ENCODE peak calls at places on chromosomes 6 and 20, in seven cellular contexts. One of them, this sample, is unnamed.

GRCh38 chr6:2733324-2733723 is 17.4 kb downstream of the MYLK4 start:
- DNase-seq in H9: no peak
- DNase-seq in IMR-90: peak
- DNase-seq in H1: no peak
- DNase-seq in mesendoderm: no peak
- DNase-seq in mesenchymal stem cell: no peak
- DNase-seq in neuronal stem cell: no peak
- DNase-seq in this sample: peak

GRCh38 chr6:139164001-139164400 is 29.1 kb downstream of the HECA start:
- DNase-seq in mesenchymal stem cell: no peak
- DNase-seq in H1: no peak
- DNase-seq in H9: no peak
- DNase-seq in IMR-90: no peak
- DNase-seq in mesendoderm: peak
- DNase-seq in neuronal stem cell: no peak
- DNase-seq in this sample: no peak

GRCh38 chr6:87799651-87800050 is 97.6 kb upstream of the AKIRIN2 start:
- DNase-seq in H1: no peak
- DNase-seq in neuronal stem cell: no peak
- DNase-seq in H9: no peak
- DNase-seq in mesenchymal stem cell: no peak
- DNase-seq in mesendoderm: no peak
- DNase-seq in IMR-90: no peak
- DNase-seq in this sample: no peak

GRCh38 chr6:5082487-5083306 is 2.4 kb upstream of the PPP1R3G start:
- DNase-seq in mesenchymal stem cell: peak
- DNase-seq in neuronal stem cell: no peak
- DNase-seq in mesendoderm: peak
- DNase-seq in H9: no peak
- DNase-seq in IMR-90: peak
- DNase-seq in H1: no peak
- DNase-seq in this sample: peak

GRCh38 chr6:17886891-17887290 is 100.5 kb downstream of the KIF13A start:
- DNase-seq in mesendoderm: no peak
- DNase-seq in mesenchymal stem cell: no peak
- DNase-seq in H1: no peak
- DNase-seq in IMR-90: peak
- DNase-seq in H9: no peak
- DNase-seq in neuronal stem cell: no peak
- DNase-seq in this sample: no peak

GRCh38 chr6:43768983-43769525 is 957 bp upstream of the VEGFA start:
- DNase-seq in H9: no peak
- DNase-seq in IMR-90: peak
- DNase-seq in neuronal stem cell: no peak
- DNase-seq in mesenchymal stem cell: no peak
- DNase-seq in H1: no peak
- DNase-seq in mesendoderm: no peak
- DNase-seq in this sample: no peak

GRCh38 chr6:105097288-105097687 is 82.5 kb downstream of the POPDC3 start:
- DNase-seq in mesendoderm: no peak
- DNase-seq in mesenchymal stem cell: no peak
- DNase-seq in IMR-90: no peak
- DNase-seq in neuronal stem cell: no peak
- DNase-seq in H1: no peak
- DNase-seq in H9: no peak
- DNase-seq in this sample: no peak

GRCh38 chr6:136792945-136793289 is 640 bp upstream of the MAP3K5 start:
- DNase-seq in H1: no peak
- DNase-seq in H9: no peak
- DNase-seq in IMR-90: peak
- DNase-seq in mesenchymal stem cell: peak
- DNase-seq in mesendoderm: peak
- DNase-seq in neuronal stem cell: peak
- DNase-seq in this sample: peak

GRCh38 chr6:32668226-32668747 is 1.8 kb upstream of the HLA-DQB1 start:
- DNase-seq in neuronal stem cell: no peak
- DNase-seq in IMR-90: peak
- DNase-seq in H9: peak
- DNase-seq in H1: no peak
- DNase-seq in mesenchymal stem cell: peak
- DNase-seq in mesendoderm: peak
- DNase-seq in this sample: peak

GRCh38 chr6:7267521-7268091 is 45.4 kb downstream of the SSR1 start:
- DNase-seq in H9: no peak
- DNase-seq in mesenchymal stem cell: peak
- DNase-seq in H1: no peak
- DNase-seq in mesendoderm: no peak
- DNase-seq in neuronal stem cell: no peak
- DNase-seq in IMR-90: peak
- DNase-seq in this sample: peak

DNA sequence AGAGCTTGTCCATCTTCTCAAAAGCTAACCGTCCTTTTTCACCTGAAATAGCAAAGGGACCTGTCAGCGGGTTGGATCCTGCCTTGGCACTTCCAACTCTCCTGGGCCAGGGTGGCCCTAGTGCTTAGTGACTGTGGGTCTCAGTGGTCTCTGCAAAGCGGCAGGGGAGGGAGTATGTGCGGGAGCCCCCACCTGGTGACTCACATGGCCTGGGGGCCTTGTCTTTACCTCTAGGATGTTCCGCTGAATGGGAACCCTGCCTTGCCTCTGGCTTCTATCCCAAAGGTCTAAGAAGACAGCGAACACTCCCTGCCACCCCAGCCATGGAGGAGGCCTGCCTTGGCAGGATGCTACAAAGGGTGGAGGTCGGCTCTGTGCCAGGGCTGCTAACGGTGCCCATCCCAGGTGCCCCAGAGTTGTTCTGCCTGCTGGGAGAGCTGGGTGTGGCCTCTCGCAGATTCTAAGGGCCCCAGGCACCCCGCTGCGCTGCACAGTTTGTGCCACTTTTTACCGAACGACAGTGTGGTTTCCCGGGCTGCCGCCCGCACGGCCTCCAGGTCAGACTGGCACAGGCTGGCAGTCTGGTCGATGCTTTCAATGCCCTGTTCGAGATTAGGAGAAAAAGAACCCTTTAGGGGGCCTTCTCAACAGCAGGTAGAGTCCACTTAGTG is 77.2 kb downstream of the PTPN1 start:
- DNase-seq in H9: no peak
- DNase-seq in IMR-90: no peak
- DNase-seq in mesenchymal stem cell: no peak
- DNase-seq in mesendoderm: no peak
- DNase-seq in neuronal stem cell: no peak
- DNase-seq in H1: no peak
- DNase-seq in this sample: peak
- H4K8ac ChIP-seq in H9: no peak
- H4K8ac ChIP-seq in IMR-90: no peak
- H4K8ac ChIP-seq in mesenchymal stem cell: no peak
- H4K8ac ChIP-seq in mesendoderm: no peak
- H4K8ac ChIP-seq in neuronal stem cell: no peak
- H4K8ac ChIP-seq in H1: peak
- H4K8ac ChIP-seq in this sample: no peak

GRCh38 chr6:11486486-11486885 is 51.1 kb upstream of the TMEM170B start:
- DNase-seq in H1: no peak
- DNase-seq in neuronal stem cell: no peak
- DNase-seq in H9: no peak
- DNase-seq in mesenchymal stem cell: no peak
- DNase-seq in mesendoderm: no peak
- DNase-seq in IMR-90: no peak
- DNase-seq in this sample: no peak
- H3K23ac ChIP-seq in H1: no peak
- H3K23ac ChIP-seq in neuronal stem cell: no peak
- H3K23ac ChIP-seq in H9: no peak
- H3K23ac ChIP-seq in mesenchymal stem cell: no peak
- H3K23ac ChIP-seq in mesendoderm: no peak
- H3K23ac ChIP-seq in IMR-90: no peak
- H3K23ac ChIP-seq in this sample: no peak

GRCh38 chr6:167703781-167704180 is 122.9 kb upstream of the AFDN start:
- DNase-seq in neuronal stem cell: no peak
- DNase-seq in mesendoderm: no peak
- DNase-seq in mesenchymal stem cell: no peak
- DNase-seq in H1: no peak
- DNase-seq in H9: peak
- DNase-seq in IMR-90: no peak
- DNase-seq in this sample: no peak

GRCh38 chr6:167702241-167702827 is 124.4 kb upstream of the AFDN start:
- DNase-seq in mesenchymal stem cell: no peak
- DNase-seq in mesendoderm: no peak
- DNase-seq in H1: no peak
- DNase-seq in IMR-90: no peak
- DNase-seq in neuronal stem cell: no peak
- DNase-seq in H9: no peak
- DNase-seq in this sample: no peak

GRCh38 chr6:167705211-167705750 is 121.4 kb upstream of the AFDN start:
- DNase-seq in neuronal stem cell: no peak
- DNase-seq in H1: no peak
- DNase-seq in IMR-90: no peak
- DNase-seq in mesenchymal stem cell: no peak
- DNase-seq in H9: no peak
- DNase-seq in mesendoderm: no peak
- DNase-seq in this sample: no peak

GRCh38 chr6:167703347-167703746 is 123.4 kb upstream of the AFDN start:
- DNase-seq in mesendoderm: no peak
- DNase-seq in mesenchymal stem cell: no peak
- DNase-seq in H1: no peak
- DNase-seq in neuronal stem cell: no peak
- DNase-seq in IMR-90: no peak
- DNase-seq in H9: peak
- DNase-seq in this sample: no peak

GRCh38 chr6:167704396-167704801 is 122.3 kb upstream of the AFDN start:
- DNase-seq in mesendoderm: no peak
- DNase-seq in H9: peak
- DNase-seq in H1: no peak
- DNase-seq in neuronal stem cell: no peak
- DNase-seq in IMR-90: no peak
- DNase-seq in mesenchymal stem cell: no peak
- DNase-seq in this sample: no peak
- H2AK5ac ChIP-seq in mesendoderm: no peak
- H2AK5ac ChIP-seq in H9: no peak
- H2AK5ac ChIP-seq in H1: no peak
- H2AK5ac ChIP-seq in neuronal stem cell: no peak
- H2AK5ac ChIP-seq in IMR-90: no peak
- H2AK5ac ChIP-seq in mesenchymal stem cell: no peak
- H2AK5ac ChIP-seq in this sample: no peak

DNA sequence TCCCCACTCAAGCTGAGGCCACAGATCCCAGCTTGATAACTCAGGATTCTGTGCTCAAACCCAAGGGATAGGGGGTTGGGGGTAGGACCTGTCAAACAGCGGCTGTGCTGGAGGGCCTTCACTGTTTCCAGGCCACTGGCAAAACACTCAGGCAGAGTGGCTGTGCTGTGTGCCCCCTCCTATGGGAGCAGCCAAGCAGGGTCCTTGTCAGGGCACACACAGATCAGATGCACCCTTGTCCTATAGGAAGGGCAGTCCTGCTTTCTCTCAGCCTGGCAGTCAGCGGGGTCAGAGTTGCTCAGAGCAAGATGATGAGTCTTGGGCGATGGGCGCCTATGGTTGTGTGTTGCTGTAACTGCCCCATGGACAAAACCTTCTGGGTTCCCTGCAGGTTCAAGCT is 554.8 kb downstream of the TBC1D32 start:
- DNase-seq in IMR-90: no peak
- DNase-seq in mesendoderm: no peak
- DNase-seq in mesenchymal stem cell: no peak
- DNase-seq in H9: no peak
- DNase-seq in neuronal stem cell: no peak
- DNase-seq in H1: no peak
- DNase-seq in this sample: no peak
- H4K8ac ChIP-seq in IMR-90: no peak
- H4K8ac ChIP-seq in mesendoderm: no peak
- H4K8ac ChIP-seq in mesenchymal stem cell: no peak
- H4K8ac ChIP-seq in H9: no peak
- H4K8ac ChIP-seq in neuronal stem cell: peak
- H4K8ac ChIP-seq in H1: no peak
- H4K8ac ChIP-seq in this sample: no peak

DNA sequence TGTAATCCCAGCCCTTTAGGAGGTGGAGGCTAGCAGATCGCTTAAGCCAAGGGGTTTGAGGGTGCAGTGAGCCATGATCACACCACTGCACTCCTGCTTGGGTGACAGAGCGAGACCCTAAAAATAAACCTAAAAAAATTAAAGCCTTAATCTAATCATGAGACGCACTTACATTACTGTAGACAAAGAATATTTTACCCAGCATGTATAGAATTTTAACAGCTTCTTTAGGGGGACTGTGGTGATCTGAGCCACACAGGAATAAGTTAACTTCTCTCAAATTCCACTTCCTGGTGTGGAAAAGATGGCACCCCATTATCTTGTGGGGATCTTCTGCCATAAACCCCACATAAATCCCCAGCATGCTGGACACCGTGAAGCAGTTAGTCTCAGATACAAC is 2.3 kb upstream of the OOEP start:
- DNase-seq in mesendoderm: no peak
- DNase-seq in neuronal stem cell: no peak
- DNase-seq in mesenchymal stem cell: no peak
- DNase-seq in H1: no peak
- DNase-seq in IMR-90: no peak
- DNase-seq in H9: no peak
- DNase-seq in this sample: no peak
- H3K23ac ChIP-seq in mesendoderm: no peak
- H3K23ac ChIP-seq in neuronal stem cell: no peak
- H3K23ac ChIP-seq in mesenchymal stem cell: no peak
- H3K23ac ChIP-seq in H1: no peak
- H3K23ac ChIP-seq in IMR-90: no peak
- H3K23ac ChIP-seq in H9: no peak
- H3K23ac ChIP-seq in this sample: no peak

GRCh38 chr20:21129861-21130260 is 4.0 kb downstream of the KIZ start:
- DNase-seq in mesendoderm: peak
- DNase-seq in IMR-90: no peak
- DNase-seq in neuronal stem cell: no peak
- DNase-seq in mesenchymal stem cell: no peak
- DNase-seq in H9: no peak
- DNase-seq in H1: no peak
- DNase-seq in this sample: no peak
- H2AK5ac ChIP-seq in mesendoderm: no peak
- H2AK5ac ChIP-seq in IMR-90: no peak
- H2AK5ac ChIP-seq in neuronal stem cell: no peak
- H2AK5ac ChIP-seq in mesenchymal stem cell: no peak
- H2AK5ac ChIP-seq in H9: no peak
- H2AK5ac ChIP-seq in H1: no peak
- H2AK5ac ChIP-seq in this sample: no peak

DNA sequence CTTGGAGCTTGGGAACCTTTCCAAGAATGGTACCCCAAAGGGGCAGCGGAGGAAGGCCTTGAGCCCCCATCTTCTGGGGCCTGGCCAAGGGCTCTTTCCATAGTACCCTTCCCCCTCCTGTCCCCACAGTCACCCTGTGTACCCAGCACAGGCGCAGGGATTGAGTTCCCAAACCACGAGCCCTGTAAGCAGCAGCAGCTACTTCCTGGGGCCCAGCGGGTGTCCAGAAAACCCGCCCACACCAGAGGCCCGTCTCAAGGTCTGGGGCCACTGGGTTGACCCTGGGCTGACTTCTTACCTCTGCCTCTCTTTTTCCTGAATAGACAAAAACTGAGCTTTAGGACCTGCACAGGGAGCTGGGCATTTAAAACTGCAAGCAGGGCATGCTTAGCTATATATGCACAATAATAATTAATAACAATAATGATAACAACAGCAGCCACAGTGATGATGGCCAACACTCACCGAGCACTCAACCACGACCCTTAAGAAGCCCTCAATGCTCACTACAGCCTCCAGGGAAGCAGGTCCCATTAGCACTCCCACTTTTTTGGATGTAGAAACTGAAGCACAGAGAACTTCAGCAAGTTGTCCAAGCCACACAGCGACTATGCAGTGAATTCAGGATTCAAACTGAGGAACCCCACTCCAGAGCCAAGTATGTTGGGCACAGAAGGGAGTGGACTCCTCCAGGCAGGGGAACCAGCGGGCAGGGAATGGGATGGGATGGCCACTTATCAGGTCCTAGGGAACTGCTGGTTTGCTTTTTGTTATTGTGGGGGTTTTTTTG is 14.5 kb downstream of the NOL4L start:
- DNase-seq in mesendoderm: peak
- DNase-seq in H1: no peak
- DNase-seq in IMR-90: no peak
- DNase-seq in H9: peak
- DNase-seq in neuronal stem cell: no peak
- DNase-seq in mesenchymal stem cell: no peak
- DNase-seq in this sample: no peak
- H4K8ac ChIP-seq in mesendoderm: no peak
- H4K8ac ChIP-seq in H1: no peak
- H4K8ac ChIP-seq in IMR-90: no peak
- H4K8ac ChIP-seq in H9: no peak
- H4K8ac ChIP-seq in neuronal stem cell: no peak
- H4K8ac ChIP-seq in mesenchymal stem cell: peak
- H4K8ac ChIP-seq in this sample: no peak